ENCODE peak calls at places on chromosome 9, in five cellular contexts. U, T, H, K and E are unnamed samples.
A peak's percentile ranks its signal among the peaks of the same experiment; 100 is the strongest.

GRCh38 chr9:136565075-136565721 is 19.4 kb upstream of the NOTCH1 start:
- DNase-seq in T (no peak), H (peak; percentile 44), K (no peak), U (peak; percentile 30), E (no peak)

GRCh38 chr9:137286980-137287383 is 9.5 kb downstream of the TOR4A start:
- DNase-seq in U (peak; percentile 66), K (no peak), T (peak; percentile 85), H (peak; percentile 59), E (no peak)

GRCh38 chr9:96450613-96451544 is 910 bp downstream of the HABP4 start:
- DNase-seq in T (peak; percentile 13), H (peak; percentile 22), U (peak; percentile 56), K (peak; percentile 66), E (peak; percentile 44)

GRCh38 chr9:87725356-87725899 is 491 bp upstream of the CTSL start:
- DNase-seq in U (peak; percentile 67), H (peak; percentile 23), K (no peak), T (peak; percentile 41), E (no peak)

GRCh38 chr9:78368236-78368635 is 71.3 kb downstream of the PSAT1 start:
- DNase-seq in K (no peak), U (no peak), H (no peak), T (no peak), E (no peak)

GRCh38 chr9:98999152-98999525 is 55.4 kb downstream of the COL15A1 start:
- DNase-seq in K (no peak), T (no peak), H (no peak), U (no peak), E (no peak)

GRCh38 chr9:131627846-131628820 is 82.8 kb downstream of the PRRT1B start:
- DNase-seq in H (peak; percentile 98), K (peak; percentile 73), T (no peak), U (no peak), E (no peak)

GRCh38 chr9:128505414-128505765 is 871 bp downstream of the GLE1 start:
- DNase-seq in T (no peak), U (peak; percentile 64), H (peak; percentile 38), K (no peak), E (no peak)

GRCh38 chr9:11356101-11356500 is 743.3 kb upstream of the PTPRD start:
- DNase-seq in K (no peak), T (peak; percentile 36), H (no peak), U (no peak), E (no peak)

GRCh38 chr9:28774433-28775029 is 1201.2 kb upstream of the C9orf72 start:
- DNase-seq in H (no peak), U (peak; percentile 12), K (no peak), T (peak; percentile 79), E (no peak)

GRCh38 chr9:124828679-124829669 is 24.3 kb upstream of the WDR38 start:
- DNase-seq in K (no peak), T (no peak), U (no peak), H (no peak), E (no peak)

GRCh38 chr9:92614763-92615441 is 55.0 kb downstream of the IPPK start:
- DNase-seq in U (peak; percentile 84), H (no peak), T (no peak), K (peak; percentile 34), E (no peak)
- H3K27ac ChIP-seq in U (peak overlapping the region; percentile 56), H (no peak overlapping the region), T (no peak overlapping the region), K (no peak overlapping the region), E (no peak overlapping the region)

GRCh38 chr9:82404484-82405280 is 416.1 kb downstream of the SPATA31D1 start:
- DNase-seq in U (peak; percentile 40), H (peak; percentile 2), K (no peak), T (peak; percentile 9), E (no peak)

GRCh38 chr9:82410891-82411290 is 422.3 kb downstream of the SPATA31D1 start:
- DNase-seq in H (no peak), K (no peak), T (no peak), U (no peak), E (no peak)

GRCh38 chr9:82410306-82410705 is 421.7 kb downstream of the SPATA31D1 start:
- DNase-seq in U (peak; percentile 49), H (no peak), T (no peak), K (no peak), E (no peak)

GRCh38 chr9:82412586-82412985 is 424.0 kb downstream of the SPATA31D1 start:
- DNase-seq in T (no peak), H (no peak), K (no peak), U (peak; percentile 48), E (no peak)

DNA sequence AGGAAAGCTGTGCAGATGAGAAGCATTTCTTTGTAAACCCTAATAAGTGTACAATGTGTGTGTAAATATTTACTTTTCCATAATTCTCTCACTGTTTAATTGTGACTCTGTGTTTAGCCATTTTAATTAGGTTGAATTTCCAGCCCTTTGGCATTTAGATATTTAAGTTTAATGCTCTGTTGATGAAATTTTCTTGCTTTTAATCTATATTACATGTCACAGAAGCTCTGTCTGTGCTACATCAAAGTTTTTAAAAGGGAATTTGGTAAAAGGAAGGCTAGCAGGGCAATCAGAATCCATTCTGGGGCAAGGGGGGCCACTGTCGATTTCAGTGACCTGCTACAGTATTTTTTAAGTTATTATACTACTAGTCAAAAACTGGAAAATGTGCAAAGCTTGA is 418.1 kb downstream of the SPATA31D1 start:
- DNase-seq in K (no peak), T (no peak), H (no peak), U (no peak), E (no peak)
- H3K27ac ChIP-seq in K (no peak overlapping the region), T (no peak overlapping the region), H (no peak overlapping the region), U (no peak overlapping the region), E (no peak overlapping the region)

GRCh38 chr9:34693560-34693959 is 2.5 kb upstream of the CCL19 start:
- DNase-seq in T (no peak), U (no peak), K (no peak), H (no peak), E (no peak)
- H3K27ac ChIP-seq in T (no peak overlapping the region), U (no peak overlapping the region), K (no peak overlapping the region), H (no peak overlapping the region), E (no peak overlapping the region)

GRCh38 chr9:93128715-93129224 is 5.3 kb downstream of the NINJ1 start:
- DNase-seq in T (no peak), K (no peak), H (no peak), U (no peak), E (no peak)

GRCh38 chr9:93128011-93128714 is 5.9 kb downstream of the NINJ1 start:
- DNase-seq in T (no peak), H (no peak), K (no peak), U (no peak), E (no peak)

GRCh38 chr9:93130861-93131481 is 3.1 kb downstream of the NINJ1 start:
- DNase-seq in H (peak; percentile 81), K (no peak), U (no peak), T (no peak), E (no peak)

GRCh38 chr9:93129691-93130500 is 4.2 kb downstream of the NINJ1 start:
- DNase-seq in U (no peak), T (no peak), K (no peak), H (peak; percentile 70), E (no peak)

GRCh38 chr9:93129286-93129685 is 4.8 kb downstream of the NINJ1 start:
- DNase-seq in U (no peak), T (no peak), H (peak; percentile 66), K (no peak), E (no peak)
- H3K27ac ChIP-seq in U (no peak overlapping the region), T (no peak overlapping the region), H (peak overlapping the region; percentile 95), K (no peak overlapping the region), E (peak overlapping the region; percentile 64)

GRCh38 chr9:20552874-20553624 is 69.2 kb downstream of the MLLT3 start:
- DNase-seq in T (no peak), K (no peak), H (no peak), U (peak; percentile 53), E (no peak)
- H3K27ac ChIP-seq in T (no peak overlapping the region), K (no peak overlapping the region), H (no peak overlapping the region), U (no peak overlapping the region), E (no peak overlapping the region)

GRCh38 chr9:134210908-134211810 is 46.8 kb upstream of the RNU6ATAC start:
- DNase-seq in K (no peak), H (no peak), T (no peak), U (no peak), E (peak; percentile 81)

GRCh38 chr9:134211811-134212460 is 47.6 kb upstream of the RNU6ATAC start:
- DNase-seq in U (no peak), H (no peak), K (no peak), T (no peak), E (no peak)

GRCh38 chr9:134213508-134214394 is 49.4 kb upstream of the RNU6ATAC start:
- DNase-seq in K (no peak), T (no peak), H (no peak), U (no peak), E (no peak)

GRCh38 chr9:134214395-134214765 is 50.0 kb upstream of the RNU6ATAC start:
- DNase-seq in K (no peak), H (no peak), U (no peak), T (no peak), E (no peak)

DNA sequence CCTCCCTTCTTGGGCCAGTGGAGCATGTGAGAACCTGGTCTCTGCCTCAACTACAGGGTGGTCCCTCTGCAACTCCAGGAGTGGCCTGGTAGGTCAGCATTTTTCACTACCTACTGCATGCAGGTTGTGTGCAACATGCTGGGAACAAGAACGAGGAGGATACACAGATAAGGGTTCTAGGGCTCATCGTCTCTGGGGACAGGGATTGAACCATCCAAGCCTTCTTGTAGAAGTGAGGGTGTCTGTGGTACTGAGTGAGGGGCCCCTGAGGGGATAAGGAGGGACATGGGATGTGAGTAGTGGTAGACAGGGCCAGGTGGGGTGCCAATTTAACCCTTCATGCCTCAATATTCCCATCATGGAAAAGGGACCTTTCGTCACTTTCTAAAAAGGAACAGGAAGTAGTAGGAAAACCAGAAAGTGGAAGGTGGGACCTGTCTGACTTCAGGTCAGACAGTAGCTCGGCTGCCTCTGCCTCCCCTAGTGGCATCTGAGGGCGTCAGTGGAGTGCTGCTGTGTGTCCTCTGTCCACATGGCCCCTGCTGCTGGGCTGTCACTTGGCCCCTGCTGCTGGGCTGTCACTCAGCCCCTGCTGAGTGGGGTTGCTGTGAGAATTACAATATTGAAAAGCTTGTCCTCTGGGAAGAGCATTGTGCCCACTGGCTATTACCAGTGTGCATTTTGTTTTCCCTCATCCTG is 48.6 kb upstream of the RNU6ATAC start:
- DNase-seq in K (no peak), H (no peak), U (no peak), T (no peak), E (no peak)
- H3K27ac ChIP-seq in K (no peak overlapping the region), H (no peak overlapping the region), U (no peak overlapping the region), T (no peak overlapping the region), E (no peak overlapping the region)

DNA sequence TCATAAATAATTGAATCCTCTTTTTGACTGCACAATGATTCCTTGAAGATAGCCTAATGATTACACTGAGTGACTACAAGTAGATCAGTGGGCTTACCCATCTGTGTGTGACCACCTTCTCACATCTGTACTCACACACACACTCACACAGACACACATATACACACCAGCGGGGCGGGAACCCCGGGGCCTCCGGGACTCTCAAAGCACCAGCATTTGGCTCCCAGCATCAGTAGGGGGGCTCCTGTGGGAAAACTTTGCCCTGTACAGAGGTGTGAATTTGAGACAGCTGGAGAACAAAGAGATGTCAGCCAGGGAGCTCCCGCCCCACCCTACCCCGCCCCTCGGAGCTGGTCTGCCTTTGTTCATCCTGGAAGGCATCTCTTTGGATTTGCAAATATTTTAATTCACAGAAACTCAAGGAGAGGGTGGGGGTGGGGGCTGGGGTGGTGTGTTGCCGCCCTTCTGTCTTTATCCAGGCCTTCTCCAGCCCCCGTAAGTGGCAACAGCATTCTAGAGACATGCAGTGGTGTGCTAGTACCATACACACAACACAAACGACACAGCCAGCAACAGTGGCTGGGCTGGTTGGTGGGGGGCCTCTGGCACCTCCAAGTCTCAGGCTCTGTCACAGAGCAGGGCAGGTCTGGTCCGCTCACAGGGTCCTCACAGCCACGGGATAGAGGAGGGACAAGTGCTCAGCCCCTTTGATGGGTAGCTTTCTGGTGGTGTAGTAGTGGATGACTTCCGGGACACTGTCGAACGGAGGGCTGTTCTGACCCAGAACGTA is 15.4 kb upstream of the SLC25A51 start:
- DNase-seq in H (no peak), K (no peak), T (no peak), U (no peak), E (no peak)
- H3K27ac ChIP-seq in H (no peak overlapping the region), K (no peak overlapping the region), T (no peak overlapping the region), U (no peak overlapping the region), E (no peak overlapping the region)